ENCODE peak calls at places on chromosomes 2 and 18, in ten cellular contexts. A is K562, R is lower lobe of right lung, E is breast epithelium, F is transverse colon, B is GM12878, H is IMR-90, I is mesendoderm, G is Panc1, K is PC-9. Q is an unnamed sample.
A peak's percentile ranks its signal among the peaks of the same experiment; 100 is the strongest.

GRCh38 chr18:46250084-46250811 is 146.1 kb downstream of the HAUS1 start:
- DNase-seq in A (no peak), H (peak; percentile 92), F (peak; percentile 61), E (peak; percentile 43), R (no peak), K (peak; percentile 60), G (no peak), B (peak; percentile 92), I (peak; percentile 60), Q (no peak)

GRCh38 chr2:41395692-41396091 is 652.1 kb upstream of the PKDCC start:
- DNase-seq in R (no peak), A (no peak), G (no peak), K (no peak), F (no peak), B (no peak), E (no peak), H (no peak), I (no peak), Q (no peak)

GRCh38 chr2:30706534-30707303 is 100.5 kb downstream of the CAPN13 start:
- DNase-seq in I (peak; percentile 69), A (peak; percentile 62), H (peak; percentile 60), K (peak; percentile 65), R (peak; percentile 79), G (no peak), B (peak; percentile 27), E (peak; percentile 60), F (peak; percentile 79), Q (no peak)

GRCh38 chr18:28189400-28190239 is 12.7 kb upstream of the CDH2 start:
- DNase-seq in B (peak; percentile 5), I (peak; percentile 83), F (no peak), H (peak; percentile 87), R (no peak), G (no peak), A (peak; percentile 48), E (no peak), K (no peak), Q (no peak)

GRCh38 chr2:234446404-234447076 is 50.3 kb downstream of the ARL4C start:
- DNase-seq in A (no peak), B (peak; percentile 66), F (peak; percentile 71), E (peak; percentile 79), I (no peak), H (no peak), G (no peak), K (no peak), R (peak; percentile 86), Q (no peak)

GRCh38 chr18:56565596-56566355 is 72.6 kb downstream of the TXNL1 start:
- DNase-seq in B (no peak), E (no peak), G (no peak), H (peak; percentile 92), R (no peak), K (no peak), A (no peak), I (peak; percentile 4), F (no peak), Q (no peak)

GRCh38 chr2:216829533-216829932 is 30.3 kb downstream of the TNP1 start:
- DNase-seq in B (no peak), F (peak; percentile 55), H (peak; percentile 63), E (peak; percentile 50), K (peak; percentile 26), R (peak; percentile 53), A (no peak), I (no peak), G (no peak), Q (no peak)

GRCh38 chr2:96154506-96155380 is 9.5 kb upstream of the DUSP2 start:
- DNase-seq in I (no peak), G (no peak), K (no peak), A (no peak), B (no peak), E (no peak), R (peak; percentile 25), F (no peak), H (no peak), Q (no peak)

GRCh38 chr2:100350661-100351185 is 28.4 kb upstream of the LONRF2 start:
- DNase-seq in H (no peak), F (no peak), A (no peak), B (no peak), G (no peak), K (no peak), I (no peak), R (no peak), E (no peak), Q (no peak)

GRCh38 chr18:54323970-54324369 is 33.7 kb downstream of the STARD6 start:
- DNase-seq in F (no peak), A (no peak), I (no peak), R (no peak), G (no peak), K (no peak), H (no peak), E (no peak), B (no peak), Q (no peak)

GRCh38 chr2:32938934-32939333 is 7.8 kb upstream of the LTBP1 start:
- DNase-seq in R (no peak), G (no peak), K (no peak), H (no peak), F (no peak), B (no peak), E (no peak), A (no peak), I (no peak), Q (no peak)

GRCh38 chr18:33495278-33495677 is 54.8 kb upstream of the CCDC178 start:
- DNase-seq in G (peak; percentile 17), R (no peak), K (no peak), E (no peak), A (peak; percentile 27), I (peak; percentile 79), H (peak; percentile 13), B (peak; percentile 2), F (no peak), Q (no peak)

GRCh38 chr2:167265004-167265403 is 376.7 kb downstream of the XIRP2 start:
- DNase-seq in B (no peak), E (no peak), H (no peak), G (no peak), R (no peak), I (no peak), F (no peak), A (no peak), K (no peak), Q (no peak)

GRCh38 chr2:222307138-222307756 is 8.4 kb upstream of the PAX3 start:
- DNase-seq in R (no peak), G (no peak), K (no peak), E (no peak), B (no peak), I (no peak), A (no peak), H (no peak), F (peak; percentile 58), Q (no peak)

GRCh38 chr2:240431663-240432424 is 3.6 kb upstream of the GPC1 start:
- DNase-seq in B (no peak), A (no peak), G (no peak), R (peak; percentile 27), E (no peak), I (no peak), H (no peak), K (no peak), F (peak; percentile 5), Q (peak; percentile 20)

GRCh38 chr2:127577973-127578372 is 42.5 kb downstream of the MYO7B start:
- DNase-seq in A (no peak), I (no peak), H (no peak), B (no peak), G (no peak), K (no peak), E (no peak), F (no peak), R (no peak), Q (no peak)

GRCh38 chr2:127577208-127577475 is 41.7 kb downstream of the MYO7B start:
- DNase-seq in I (no peak), G (no peak), H (no peak), R (no peak), A (no peak), K (no peak), F (no peak), E (no peak), B (no peak), Q (no peak)

GRCh38 chr2:127577503-127577902 is 42.0 kb downstream of the MYO7B start:
- DNase-seq in B (no peak), I (no peak), K (no peak), F (no peak), H (no peak), A (no peak), R (no peak), G (no peak), E (no peak), Q (no peak)

GRCh38 chr2:127579231-127579630 is 43.7 kb downstream of the MYO7B start:
- DNase-seq in E (no peak), G (no peak), F (no peak), A (no peak), B (no peak), H (no peak), I (no peak), K (no peak), R (no peak), Q (no peak)

GRCh38 chr2:127578411-127578810 is 42.9 kb downstream of the MYO7B start:
- DNase-seq in H (no peak), F (no peak), K (no peak), E (no peak), I (no peak), B (no peak), G (no peak), A (no peak), R (no peak), Q (no peak)
- H3K4me3 ChIP-seq in H (no peak overlapping the region), F (no peak overlapping the region), K (no peak overlapping the region), E (no peak overlapping the region), I (no peak overlapping the region), B (no peak overlapping the region), G (no peak overlapping the region), A (no peak overlapping the region), R (no peak overlapping the region), Q (no peak overlapping the region)

DNA sequence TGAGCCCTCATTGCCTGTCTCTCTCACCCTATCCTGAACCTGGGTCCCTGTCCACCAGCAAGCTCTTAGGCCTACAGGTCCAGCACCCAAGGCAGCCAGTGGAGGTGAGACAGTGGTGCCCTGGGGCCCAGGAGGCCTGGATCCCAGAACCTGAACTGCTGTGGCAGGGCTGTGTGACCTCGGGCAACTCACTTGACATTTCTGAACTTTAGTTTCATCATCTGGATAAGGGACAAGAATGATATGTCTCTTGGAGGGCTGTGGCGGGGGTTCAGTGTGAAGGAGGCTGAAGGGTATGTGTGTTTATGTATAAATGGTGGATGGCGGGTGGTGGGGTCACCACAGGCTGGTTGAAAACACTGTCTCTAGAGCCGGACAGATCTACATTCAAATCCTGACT is 10.9 kb downstream of the CIB4 start:
- DNase-seq in F (no peak), A (no peak), G (no peak), K (no peak), B (no peak), H (no peak), I (no peak), E (no peak), R (peak; percentile 18), Q (no peak)
- H3K27ac ChIP-seq in F (no peak overlapping the region), A (no peak overlapping the region), G (no peak overlapping the region), K (no peak overlapping the region), B (no peak overlapping the region), H (no peak overlapping the region), I (no peak overlapping the region), E (no peak overlapping the region), R (no peak overlapping the region), Q (no peak overlapping the region)

GRCh38 chr2:217953011-217953481 is 49.7 kb downstream of the TNS1 start:
- DNase-seq in H (no peak), A (no peak), R (peak; percentile 42), K (no peak), G (no peak), B (no peak), I (no peak), E (no peak), F (no peak), Q (no peak)
- H3K4me1 ChIP-seq in H (peaks cover 21% of the 10 kb centered on the region), A (no peaks in the 10 kb centered on the region), R (peaks cover 68% of the 10 kb centered on the region), K (peaks cover 14% of the 10 kb centered on the region), G (no peaks in the 10 kb centered on the region), B (no peaks in the 10 kb centered on the region), I (peaks cover 6% of the 10 kb centered on the region), E (peaks cover 50% of the 10 kb centered on the region), F (peaks cover 65% of the 10 kb centered on the region), Q (peaks cover 51% of the 10 kb centered on the region)

GRCh38 chr18:76475450-76476203 is 19.4 kb downstream of the ZNF516 start:
- DNase-seq in K (no peak), E (no peak), A (no peak), G (no peak), H (no peak), R (no peak), I (no peak), B (no peak), F (no peak), Q (no peak)
- H3K4me3 ChIP-seq in K (peak overlapping the region; percentile 46), E (no peak overlapping the region), A (no peak overlapping the region), G (no peak overlapping the region), H (no peak overlapping the region), R (no peak overlapping the region), I (no peak overlapping the region), B (no peak overlapping the region), F (no peak overlapping the region), Q (no peak overlapping the region)

Q was measured in left lung.